ENCODE peak calls at places on chromosomes 12 and 14, in four cellular contexts. R, E, U and Z are unnamed samples.

GRCh38 chr14:84686550-84686949 is 843.4 kb upstream of the FLRT2 start:
- DNase-seq in R (no peak), E (no peak), U (no peak), Z (no peak)

GRCh38 chr14:67187210-67187609 is 2.0 kb upstream of the GARIN2 start:
- DNase-seq in R (no peak), E (peak; percentile 9), U (peak; percentile 68), Z (peak; percentile 38)

GRCh38 chr12:14554281-14555008 is 13.2 kb downstream of the PLBD1 start:
- DNase-seq in R (no peak), E (peak; percentile 44), U (peak; percentile 42), Z (no peak)

GRCh38 chr14:70052990-70053389 is 135.8 kb downstream of the SLC8A3 start:
- DNase-seq in R (peak; percentile 57), E (peak; percentile 20), U (peak; percentile 23), Z (peak; percentile 38)

GRCh38 chr12:39277416-39277815 is 165.5 kb downstream of the KIF21A start:
- DNase-seq in R (no peak), E (no peak), U (no peak), Z (no peak)

GRCh38 chr14:21202463-21203358 is 46.8 kb upstream of the OR5AU1 start:
- DNase-seq in R (no peak), E (no peak), U (no peak), Z (no peak)

GRCh38 chr14:57492859-57493258 is 798 bp downstream of the CCDC198 start:
- DNase-seq in R (no peak), E (no peak), U (peak; percentile 37), Z (peak; percentile 22)

GRCh38 chr14:98728024-98728423 is 544.0 kb downstream of the BCL11B start:
- DNase-seq in R (no peak), E (no peak), U (no peak), Z (no peak)

GRCh38 chr12:130846386-130846785 is 7.3 kb upstream of the STX2 start:
- DNase-seq in R (no peak), E (no peak), U (no peak), Z (no peak)

GRCh38 chr14:96592591-96593388 is 90.6 kb downstream of the PAPOLA start:
- DNase-seq in R (peak; percentile 80), E (peak; percentile 57), U (peak; percentile 45), Z (peak; percentile 10)

GRCh38 chr14:67285876-67286452 is 44.7 kb downstream of the PALS1 start:
- DNase-seq in R (no peak), E (peak; percentile 28), U (peak; percentile 59), Z (peak; percentile 25)

GRCh38 chr12:27970391-27970980 is 2.0 kb downstream of the PTHLH start:
- DNase-seq in R (peak; percentile 40), E (no peak), U (peak; percentile 50), Z (no peak)

GRCh38 chr12:114993202-114993601 is 309.2 kb upstream of the TBX3 start:
- DNase-seq in R (no peak), E (no peak), U (no peak), Z (no peak)

GRCh38 chr14:99790978-99791376 is 2.2 kb upstream of the EML1 start:
- DNase-seq in R (no peak), E (no peak), U (no peak), Z (no peak)

GRCh38 chr14:71668186-71668912 is 263.9 kb upstream of the RGS6 start:
- DNase-seq in R (no peak), E (no peak), U (no peak), Z (no peak)

DNA sequence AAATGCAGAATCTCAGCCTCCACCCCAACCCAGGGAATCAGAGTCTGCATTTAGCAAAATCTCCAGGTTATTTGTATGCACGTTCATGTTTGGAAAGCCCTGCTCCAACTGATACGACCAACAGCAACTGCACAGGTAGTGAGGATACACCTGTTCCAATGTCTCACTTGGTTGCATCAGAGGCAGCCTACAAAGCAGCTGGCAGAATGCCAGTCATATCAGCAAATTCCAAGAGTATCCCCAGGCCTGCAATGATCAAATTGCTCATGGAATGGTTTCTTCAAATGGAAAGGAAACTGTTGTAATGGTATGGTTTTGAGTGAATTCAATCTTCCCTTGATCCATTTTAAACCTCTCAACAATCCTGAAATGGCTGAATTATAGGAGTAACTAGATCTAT is 75.4 kb downstream of the GRIP1 start:
- DNase-seq in R (no peak), E (no peak), U (no peak), Z (no peak)
- TF ChIP-seq NR3C1 in R (no peak), E (no peak), U (no peak), Z (no peak)

GRCh38 chr14:91284146-91284790 is 39.8 kb upstream of the GPR68 start:
- DNase-seq in R (no peak), E (no peak), U (no peak), Z (no peak)
- TF ChIP-seq NR3C1 in R (no peak), E (no peak), U (no peak), Z (no peak)

DNA sequence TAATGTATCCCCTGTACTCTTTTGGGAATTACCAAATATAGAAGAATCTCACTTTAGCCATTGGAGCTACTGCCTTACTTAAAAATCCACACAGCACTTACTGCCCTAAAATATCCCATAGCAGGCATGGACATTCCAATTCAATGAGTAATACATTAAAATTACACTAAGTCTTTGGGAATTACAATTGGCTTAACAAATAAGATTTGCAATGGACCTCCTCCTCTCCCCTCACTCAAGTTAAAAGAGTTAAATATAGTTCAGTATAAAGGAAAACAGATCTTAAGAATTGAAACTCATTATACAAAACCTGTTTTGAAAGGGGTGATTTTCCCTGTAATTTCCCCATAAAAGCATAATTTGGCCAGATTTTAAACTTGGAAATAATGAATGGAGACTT is 477.1 kb downstream of the SLC16A7 start:
- DNase-seq in R (no peak), E (no peak), U (no peak), Z (no peak)
- TF ChIP-seq NR3C1 in R (no peak), E (no peak), U (no peak), Z (no peak)

DNA sequence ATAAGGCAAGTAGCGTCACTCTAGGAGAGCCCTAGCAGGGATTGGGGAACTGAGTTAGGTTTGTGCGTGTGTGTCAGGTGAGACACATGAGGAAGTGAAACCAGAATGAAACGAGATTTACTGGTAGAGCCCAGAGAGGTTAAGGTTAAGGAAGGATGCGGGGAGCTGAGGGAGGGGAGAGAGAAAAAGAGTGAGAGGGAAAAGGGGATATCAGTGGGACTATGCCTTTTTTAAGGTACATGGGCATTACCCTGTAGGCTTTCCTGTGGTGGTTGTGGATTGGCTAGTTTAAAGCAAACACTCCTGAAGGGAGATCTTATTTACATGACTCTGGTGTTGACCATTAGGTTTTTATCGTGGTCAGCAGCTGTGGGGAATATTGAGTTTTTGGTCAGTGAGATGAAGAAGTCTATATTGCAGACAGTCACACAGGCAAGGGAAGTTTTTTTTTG is 13.9 kb downstream of the ZDHHC17 start:
- DNase-seq in R (no peak), E (peak; percentile 61), U (no peak), Z (no peak)
- TF ChIP-seq NR3C1 in R (no peak), E (no peak), U (no peak), Z (no peak)

DNA sequence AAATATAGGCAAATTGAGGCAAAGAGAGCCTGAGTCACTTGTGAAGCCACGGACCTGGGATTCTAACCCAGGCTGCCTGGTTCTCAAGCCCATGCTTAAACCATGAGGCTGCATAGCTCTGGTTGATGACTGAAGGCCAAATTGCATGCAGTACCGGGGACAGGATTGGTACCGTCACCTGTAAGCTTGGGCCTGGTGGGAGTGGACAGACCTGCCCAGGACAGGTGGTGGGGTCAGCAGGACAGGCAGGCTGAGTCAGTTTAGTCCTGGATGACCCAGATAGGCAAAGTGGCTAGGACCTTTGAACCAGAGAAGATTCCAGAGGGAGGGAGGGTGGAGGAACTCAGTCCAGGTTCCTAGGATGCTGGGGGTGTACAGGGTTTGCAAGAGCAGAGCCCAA is 25.8 kb downstream of the RIN3 start:
- DNase-seq in R (no peak), E (no peak), U (no peak), Z (no peak)
- TF ChIP-seq NR3C1 in R (no peak), E (no peak), U (no peak), Z (no peak)

GRCh38 chr14:53954551-53955233 is 1.9 kb downstream of the BMP4 start:
- DNase-seq in R (peak; percentile 29), E (no peak), U (peak; percentile 21), Z (no peak)

GRCh38 chr14:53952533-53952932 is 4.1 kb downstream of the BMP4 start:
- DNase-seq in R (no peak), E (no peak), U (no peak), Z (no peak)

GRCh38 chr14:53951661-53952265 is 4.9 kb downstream of the BMP4 start:
- DNase-seq in R (peak; percentile 40), E (no peak), U (no peak), Z (no peak)

GRCh38 chr14:53953828-53954550 is 2.6 kb downstream of the BMP4 start:
- DNase-seq in R (peak; percentile 38), E (no peak), U (peak; percentile 32), Z (peak; percentile 24)

DNA sequence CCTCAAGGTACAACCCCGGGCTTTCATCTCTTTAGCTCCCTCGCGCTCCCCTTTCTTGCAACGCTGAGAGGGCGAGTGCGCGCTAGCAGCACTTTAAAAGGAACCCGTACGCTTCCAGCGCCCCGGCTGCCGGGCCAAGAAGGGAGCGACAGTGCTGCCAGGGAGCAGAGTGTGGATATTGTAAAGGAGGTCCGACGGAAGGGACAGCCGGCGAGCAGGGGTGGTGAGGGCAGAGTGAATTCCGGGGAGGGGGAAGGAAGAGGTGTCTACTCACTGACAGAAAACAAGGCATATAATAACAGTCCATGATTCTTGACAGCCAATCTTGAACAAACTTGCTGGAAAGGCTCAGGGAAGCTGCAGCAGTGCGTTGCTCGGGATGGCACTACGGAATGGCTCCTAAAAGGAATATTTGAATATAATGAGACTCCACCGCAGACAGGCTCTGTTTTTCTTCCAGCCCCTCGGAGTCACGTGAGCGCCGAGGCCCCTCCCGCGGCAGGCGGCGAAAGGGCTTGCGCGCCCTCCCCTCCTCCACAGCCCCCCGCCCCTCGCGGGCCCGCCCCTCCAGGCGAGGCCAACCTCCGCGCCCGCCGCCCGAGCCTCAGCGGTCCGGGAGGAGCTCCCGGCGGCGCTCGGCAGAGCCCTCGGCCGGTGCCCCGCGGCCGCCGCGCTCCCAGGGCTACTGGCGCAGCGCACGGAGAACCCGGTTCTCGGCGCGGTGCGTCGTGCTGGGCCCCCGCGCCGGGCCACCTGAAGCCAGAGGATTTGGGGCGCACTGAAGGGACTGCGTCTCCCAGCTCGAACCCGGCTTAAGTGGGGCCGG is 3.4 kb downstream of the BMP4 start:
- DNase-seq in R (peak; percentile 81), E (peak; percentile 4), U (peak; percentile 64), Z (peak; percentile 69)
- TF ChIP-seq NR3C1 in R (no peak), E (no peak), U (no peak), Z (no peak)

GRCh38 chr12:33531261-33531660 is 91.6 kb upstream of the SYT10 start:
- DNase-seq in R (no peak), E (no peak), U (no peak), Z (no peak)

GRCh38 chr12:33533527-33533926 is 93.9 kb upstream of the SYT10 start:
- DNase-seq in R (no peak), E (no peak), U (no peak), Z (no peak)

GRCh38 chr12:33529810-33530209 is 90.2 kb upstream of the SYT10 start:
- DNase-seq in R (no peak), E (no peak), U (no peak), Z (no peak)
- TF ChIP-seq NR3C1 in R (no peak), E (no peak), U (no peak), Z (no peak)

DNA sequence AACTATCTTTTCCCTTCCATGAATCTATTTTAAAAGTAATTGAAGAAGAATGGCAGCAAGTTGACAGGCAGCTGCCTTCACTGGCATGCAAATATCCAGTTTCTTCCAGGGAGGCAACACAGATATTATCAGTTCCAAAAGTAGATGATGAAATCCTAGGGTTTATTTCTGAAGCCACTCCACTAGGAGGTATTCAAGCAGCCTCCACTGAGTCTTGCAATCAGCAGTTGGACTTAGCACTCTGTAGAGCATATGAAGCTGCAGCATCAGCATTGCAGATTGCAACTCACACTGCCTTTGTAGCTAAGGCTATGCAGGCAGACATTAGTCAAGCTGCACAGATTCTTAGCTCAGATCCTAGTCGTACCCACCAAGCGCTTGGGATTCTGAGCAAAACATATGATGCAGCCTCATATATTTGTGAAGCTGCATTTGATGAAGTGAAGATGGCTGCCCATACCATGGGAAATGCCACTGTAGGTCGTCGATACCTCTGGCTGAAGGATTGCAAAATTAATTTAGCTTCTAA is 18.4 kb downstream of the TMPO start:
- DNase-seq in R (no peak), E (peak; percentile 20), U (no peak), Z (peak; percentile 27)
- TF ChIP-seq NR3C1 in R (no peak), E (no peak), U (no peak), Z (no peak)